ENCODE peak calls at places on chromosome 16, in four cellular contexts. X is cardiac muscle cell, R is GM13977, J is HT1080. E is an unnamed sample.

GRCh38 chr16:89495121-89495520 is 4.8 kb upstream of the ANKRD11 start:
- DNase-seq in J (peak), R (no peak), X (peak), E (no peak)

GRCh38 chr16:56382459-56382858 is 42.9 kb downstream of the AMFR start:
- DNase-seq in J (no peak), X (no peak), R (no peak), E (no peak)

GRCh38 chr16:630815-631405 is at the start of gene WFIKKN1:
- DNase-seq in J (no peak), R (no peak), X (no peak), E (no peak)

GRCh38 chr16:667780-668518 is at the start of gene RHOT2:
- DNase-seq in R (peak), X (peak), J (peak), E (peak)

GRCh38 chr16:52372313-52372712 is 174.6 kb downstream of the TOX3 start:
- DNase-seq in R (no peak), J (no peak), X (no peak), E (no peak)

GRCh38 chr16:69481901-69482341 is 57.5 kb downstream of the CYB5B start:
- DNase-seq in R (no peak), J (no peak), X (peak), E (no peak)

GRCh38 chr16:20898938-20899502 is 1.1 kb downstream of the DCUN1D3 start:
- DNase-seq in X (peak), R (no peak), J (no peak), E (no peak)

GRCh38 chr16:72658888-72659717 is 388.8 kb downstream of the ZFHX3 start:
- DNase-seq in J (no peak), X (peak), R (no peak), E (no peak)

GRCh38 chr16:3789375-3790067 is 72.2 kb upstream of the TRAP1 start:
- DNase-seq in J (no peak), R (peak), X (no peak), E (peak)

GRCh38 chr16:53456625-53457024 is 22.4 kb downstream of the RBL2 start:
- DNase-seq in X (no peak), R (no peak), J (no peak), E (no peak)

GRCh38 chr16:8713635-8714097 is 39.2 kb downstream of the ABAT start:
- DNase-seq in J (no peak), R (no peak), X (no peak), E (no peak)

GRCh38 chr16:84868328-84868727 is 48.5 kb downstream of the CRISPLD2 start:
- DNase-seq in R (no peak), J (no peak), X (no peak), E (no peak)

GRCh38 chr16:86018487-86018886 is 119.5 kb downstream of the IRF8 start:
- DNase-seq in J (no peak), R (no peak), X (peak), E (no peak)

GRCh38 chr16:81713295-81713772 is 65.8 kb upstream of the PLCG2 start:
- DNase-seq in X (no peak), J (no peak), R (no peak), E (no peak)

GRCh38 chr16:72961115-72961832 is 86.7 kb downstream of the ZFHX3 start:
- DNase-seq in J (no peak), X (peak), R (no peak), E (no peak)

GRCh38 chr16:51971184-51971583 is 575.8 kb downstream of the TOX3 start:
- DNase-seq in J (peak), X (peak), R (no peak), E (no peak)

GRCh38 chr16:82832861-82833260 is 206.1 kb downstream of the CDH13 start:
- DNase-seq in R (no peak), X (peak), J (peak), E (no peak)